ENCODE peak calls at places on chromosomes 3 and 15, in six cellular contexts. One of them, this sample, is unnamed.

GRCh38 chr15:67914537-67915373 is 74.9 kb upstream of the RNU6-1 start:
- DNase-seq in fibroblast of pulmonary artery: peak
- DNase-seq in tibial artery: peak
- DNase-seq in endothelial cell: peak
- DNase-seq in choroid plexus epithelial cell: peak
- DNase-seq in foreskin fibroblast: no peak
- DNase-seq in this sample: peak

GRCh38 chr15:60605879-60606304 is 127.0 kb upstream of the ICE2 start:
- DNase-seq in fibroblast of pulmonary artery: peak
- DNase-seq in choroid plexus epithelial cell: peak
- DNase-seq in endothelial cell: peak
- DNase-seq in tibial artery: no peak
- DNase-seq in foreskin fibroblast: peak
- DNase-seq in this sample: no peak

GRCh38 chr15:85443593-85444328 is 63.4 kb downstream of the AKAP13 start:
- DNase-seq in tibial artery: no peak
- DNase-seq in foreskin fibroblast: no peak
- DNase-seq in choroid plexus epithelial cell: peak
- DNase-seq in endothelial cell: peak
- DNase-seq in fibroblast of pulmonary artery: peak
- DNase-seq in this sample: peak

GRCh38 chr15:85044251-85044853 is 62.7 kb downstream of the PDE8A start:
- DNase-seq in endothelial cell: peak
- DNase-seq in choroid plexus epithelial cell: peak
- DNase-seq in foreskin fibroblast: peak
- DNase-seq in tibial artery: no peak
- DNase-seq in fibroblast of pulmonary artery: peak
- DNase-seq in this sample: peak

GRCh38 chr3:129063841-129064482 is 3.4 kb downstream of the GP9 start:
- DNase-seq in choroid plexus epithelial cell: no peak
- DNase-seq in tibial artery: no peak
- DNase-seq in foreskin fibroblast: no peak
- DNase-seq in fibroblast of pulmonary artery: no peak
- DNase-seq in endothelial cell: no peak
- DNase-seq in this sample: no peak

GRCh38 chr15:44541282-44541958 is 4.5 kb downstream of the EIF3J start:
- DNase-seq in endothelial cell: no peak
- DNase-seq in tibial artery: no peak
- DNase-seq in foreskin fibroblast: peak
- DNase-seq in choroid plexus epithelial cell: peak
- DNase-seq in fibroblast of pulmonary artery: peak
- DNase-seq in this sample: no peak

GRCh38 chr3:136503056-136503455 is 249.1 kb downstream of the STAG1 start:
- DNase-seq in endothelial cell: no peak
- DNase-seq in choroid plexus epithelial cell: no peak
- DNase-seq in fibroblast of pulmonary artery: no peak
- DNase-seq in tibial artery: no peak
- DNase-seq in foreskin fibroblast: no peak
- DNase-seq in this sample: no peak

GRCh38 chr3:113948015-113948917 is 453 bp downstream of the ZDHHC23 start:
- DNase-seq in endothelial cell: peak
- DNase-seq in fibroblast of pulmonary artery: no peak
- DNase-seq in choroid plexus epithelial cell: no peak
- DNase-seq in tibial artery: peak
- DNase-seq in foreskin fibroblast: peak
- DNase-seq in this sample: peak

GRCh38 chr3:8984081-8984480 is 20.8 kb upstream of the RAD18 start:
- DNase-seq in endothelial cell: no peak
- DNase-seq in choroid plexus epithelial cell: no peak
- DNase-seq in tibial artery: no peak
- DNase-seq in fibroblast of pulmonary artery: no peak
- DNase-seq in foreskin fibroblast: no peak
- DNase-seq in this sample: no peak

GRCh38 chr15:35757323-35757722 is 211.4 kb upstream of the DPH6 start:
- DNase-seq in foreskin fibroblast: no peak
- DNase-seq in endothelial cell: no peak
- DNase-seq in fibroblast of pulmonary artery: no peak
- DNase-seq in tibial artery: no peak
- DNase-seq in choroid plexus epithelial cell: no peak
- DNase-seq in this sample: peak

GRCh38 chr3:174132421-174133042 is 726.6 kb upstream of the NAALADL2 start:
- DNase-seq in endothelial cell: no peak
- DNase-seq in foreskin fibroblast: no peak
- DNase-seq in choroid plexus epithelial cell: no peak
- DNase-seq in tibial artery: no peak
- DNase-seq in fibroblast of pulmonary artery: no peak
- DNase-seq in this sample: no peak

GRCh38 chr15:67232591-67232990 is 21.9 kb downstream of the AAGAB start:
- DNase-seq in tibial artery: no peak
- DNase-seq in choroid plexus epithelial cell: peak
- DNase-seq in fibroblast of pulmonary artery: no peak
- DNase-seq in endothelial cell: no peak
- DNase-seq in foreskin fibroblast: no peak
- DNase-seq in this sample: no peak

GRCh38 chr3:188153949-188154757 is at the start of gene LPP:
- DNase-seq in choroid plexus epithelial cell: peak
- DNase-seq in fibroblast of pulmonary artery: peak
- DNase-seq in foreskin fibroblast: peak
- DNase-seq in tibial artery: peak
- DNase-seq in endothelial cell: peak
- DNase-seq in this sample: peak

GRCh38 chr15:24961967-24962366 is 7.2 kb downstream of the SNRPN start:
- DNase-seq in endothelial cell: no peak
- DNase-seq in foreskin fibroblast: no peak
- DNase-seq in tibial artery: no peak
- DNase-seq in fibroblast of pulmonary artery: no peak
- DNase-seq in choroid plexus epithelial cell: no peak
- DNase-seq in this sample: no peak

GRCh38 chr3:171248426-171249115 is 211.6 kb downstream of the TNIK start:
- DNase-seq in tibial artery: no peak
- DNase-seq in choroid plexus epithelial cell: no peak
- DNase-seq in endothelial cell: no peak
- DNase-seq in foreskin fibroblast: no peak
- DNase-seq in fibroblast of pulmonary artery: no peak
- DNase-seq in this sample: no peak

GRCh38 chr3:152444029-152444641 is 175.4 kb downstream of the MBNL1 start:
- DNase-seq in fibroblast of pulmonary artery: peak
- DNase-seq in choroid plexus epithelial cell: peak
- DNase-seq in foreskin fibroblast: peak
- DNase-seq in endothelial cell: no peak
- DNase-seq in tibial artery: no peak
- DNase-seq in this sample: peak

GRCh38 chr3:44026224-44026865 is 215.3 kb upstream of the TOPAZ1 start:
- DNase-seq in fibroblast of pulmonary artery: no peak
- DNase-seq in endothelial cell: no peak
- DNase-seq in choroid plexus epithelial cell: no peak
- DNase-seq in foreskin fibroblast: no peak
- DNase-seq in tibial artery: no peak
- DNase-seq in this sample: no peak

GRCh38 chr3:105944721-105945120 is 75.9 kb upstream of the CBLB start:
- DNase-seq in foreskin fibroblast: peak
- DNase-seq in choroid plexus epithelial cell: peak
- DNase-seq in fibroblast of pulmonary artery: peak
- DNase-seq in tibial artery: no peak
- DNase-seq in endothelial cell: no peak
- DNase-seq in this sample: no peak

GRCh38 chr15:34644061-34644460 is 60.6 kb upstream of the GOLGA8B start:
- DNase-seq in foreskin fibroblast: peak
- DNase-seq in endothelial cell: no peak
- DNase-seq in choroid plexus epithelial cell: peak
- DNase-seq in fibroblast of pulmonary artery: peak
- DNase-seq in tibial artery: no peak
- DNase-seq in this sample: no peak

GRCh38 chr3:147975165-147975564 is 566.0 kb downstream of the ZIC1 start:
- DNase-seq in choroid plexus epithelial cell: no peak
- DNase-seq in foreskin fibroblast: no peak
- DNase-seq in endothelial cell: no peak
- DNase-seq in tibial artery: no peak
- DNase-seq in fibroblast of pulmonary artery: no peak
- DNase-seq in this sample: no peak

GRCh38 chr3:106208979-106209378 is 340.2 kb upstream of the CBLB start:
- DNase-seq in foreskin fibroblast: no peak
- DNase-seq in tibial artery: no peak
- DNase-seq in choroid plexus epithelial cell: peak
- DNase-seq in fibroblast of pulmonary artery: peak
- DNase-seq in endothelial cell: no peak
- DNase-seq in this sample: no peak

GRCh38 chr3:197354195-197355059 is 56.0 kb upstream of the DLG1 start:
- DNase-seq in foreskin fibroblast: peak
- DNase-seq in choroid plexus epithelial cell: peak
- DNase-seq in endothelial cell: no peak
- DNase-seq in tibial artery: no peak
- DNase-seq in fibroblast of pulmonary artery: peak
- DNase-seq in this sample: peak

GRCh38 chr15:23642413-23643044 is 5.1 kb downstream of the MAGEL2 start:
- DNase-seq in choroid plexus epithelial cell: peak
- DNase-seq in tibial artery: no peak
- DNase-seq in endothelial cell: peak
- DNase-seq in fibroblast of pulmonary artery: peak
- DNase-seq in foreskin fibroblast: peak
- DNase-seq in this sample: peak

GRCh38 chr3:100516843-100517242 is 24.4 kb downstream of the TMEM45A start:
- DNase-seq in fibroblast of pulmonary artery: peak
- DNase-seq in choroid plexus epithelial cell: peak
- DNase-seq in foreskin fibroblast: peak
- DNase-seq in endothelial cell: no peak
- DNase-seq in tibial artery: no peak
- DNase-seq in this sample: no peak

GRCh38 chr3:150218841-150219240 is 189.3 kb upstream of the TSC22D2 start:
- DNase-seq in endothelial cell: no peak
- DNase-seq in tibial artery: no peak
- DNase-seq in fibroblast of pulmonary artery: no peak
- DNase-seq in foreskin fibroblast: no peak
- DNase-seq in choroid plexus epithelial cell: no peak
- DNase-seq in this sample: no peak

GRCh38 chr15:38041576-38041975 is 107.1 kb downstream of the TMCO5A start:
- DNase-seq in foreskin fibroblast: peak
- DNase-seq in choroid plexus epithelial cell: peak
- DNase-seq in endothelial cell: no peak
- DNase-seq in fibroblast of pulmonary artery: peak
- DNase-seq in tibial artery: no peak
- DNase-seq in this sample: no peak

GRCh38 chr15:48285329-48286214 is 45.7 kb upstream of the DUT start:
- DNase-seq in endothelial cell: peak
- DNase-seq in fibroblast of pulmonary artery: peak
- DNase-seq in tibial artery: peak
- DNase-seq in choroid plexus epithelial cell: peak
- DNase-seq in foreskin fibroblast: peak
- DNase-seq in this sample: peak

DNA sequence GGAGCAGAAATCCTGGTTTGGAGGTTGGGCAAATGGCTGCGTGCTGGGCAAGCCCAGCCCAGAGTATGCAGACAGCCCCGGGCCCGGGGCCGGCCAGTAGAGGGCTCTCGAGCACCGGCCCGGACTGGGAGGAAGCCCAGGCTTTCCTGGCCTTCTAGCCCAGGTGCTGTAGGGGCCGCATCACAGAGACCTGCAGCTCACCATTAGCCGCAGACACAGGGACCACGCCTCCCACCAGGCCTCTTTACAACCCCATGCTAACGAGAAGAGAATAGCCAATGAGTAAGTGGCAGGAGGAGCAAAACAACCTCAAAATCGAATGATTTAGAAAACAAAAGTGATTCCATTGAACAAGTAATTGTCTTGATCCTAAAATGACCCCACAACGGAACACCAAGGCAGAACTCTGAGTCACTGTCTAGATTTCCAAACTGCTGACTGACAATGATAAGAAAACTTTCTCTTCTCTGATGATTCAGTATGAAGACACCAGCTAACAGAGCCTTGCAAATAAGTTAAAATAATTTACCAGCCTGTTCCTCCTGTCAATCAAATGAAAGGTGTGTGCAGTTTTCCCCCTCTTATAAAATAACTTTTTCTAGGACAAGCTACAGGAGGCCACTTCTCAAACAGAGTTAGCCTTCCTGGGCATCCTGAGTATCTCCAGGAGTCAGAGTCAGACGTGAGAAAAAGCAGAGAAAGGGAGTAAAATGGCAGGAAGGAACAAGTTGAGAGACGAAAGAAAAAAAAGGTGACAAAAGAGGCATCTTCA is 102.2 kb downstream of the DGKG start:
- DNase-seq in fibroblast of pulmonary artery: peak
- DNase-seq in tibial artery: peak
- DNase-seq in choroid plexus epithelial cell: peak
- DNase-seq in foreskin fibroblast: peak
- DNase-seq in endothelial cell: peak
- DNase-seq in this sample: peak
- TF ChIP-seq CTCF in fibroblast of pulmonary artery: peak
- TF ChIP-seq CTCF in tibial artery: peak
- TF ChIP-seq CTCF in choroid plexus epithelial cell: peak
- TF ChIP-seq CTCF in foreskin fibroblast: peak
- TF ChIP-seq CTCF in endothelial cell: peak
- TF ChIP-seq CTCF in this sample: peak

GRCh38 chr3:14352002-14352627 is 50.3 kb upstream of the SLC6A6 start:
- DNase-seq in fibroblast of pulmonary artery: no peak
- DNase-seq in foreskin fibroblast: no peak
- DNase-seq in endothelial cell: no peak
- DNase-seq in tibial artery: no peak
- DNase-seq in choroid plexus epithelial cell: no peak
- DNase-seq in this sample: no peak
- TF ChIP-seq CTCF in fibroblast of pulmonary artery: no peak
- TF ChIP-seq CTCF in foreskin fibroblast: no peak
- TF ChIP-seq CTCF in endothelial cell: no peak
- TF ChIP-seq CTCF in tibial artery: no peak
- TF ChIP-seq CTCF in choroid plexus epithelial cell: no peak
- TF ChIP-seq CTCF in this sample: no peak

DNA sequence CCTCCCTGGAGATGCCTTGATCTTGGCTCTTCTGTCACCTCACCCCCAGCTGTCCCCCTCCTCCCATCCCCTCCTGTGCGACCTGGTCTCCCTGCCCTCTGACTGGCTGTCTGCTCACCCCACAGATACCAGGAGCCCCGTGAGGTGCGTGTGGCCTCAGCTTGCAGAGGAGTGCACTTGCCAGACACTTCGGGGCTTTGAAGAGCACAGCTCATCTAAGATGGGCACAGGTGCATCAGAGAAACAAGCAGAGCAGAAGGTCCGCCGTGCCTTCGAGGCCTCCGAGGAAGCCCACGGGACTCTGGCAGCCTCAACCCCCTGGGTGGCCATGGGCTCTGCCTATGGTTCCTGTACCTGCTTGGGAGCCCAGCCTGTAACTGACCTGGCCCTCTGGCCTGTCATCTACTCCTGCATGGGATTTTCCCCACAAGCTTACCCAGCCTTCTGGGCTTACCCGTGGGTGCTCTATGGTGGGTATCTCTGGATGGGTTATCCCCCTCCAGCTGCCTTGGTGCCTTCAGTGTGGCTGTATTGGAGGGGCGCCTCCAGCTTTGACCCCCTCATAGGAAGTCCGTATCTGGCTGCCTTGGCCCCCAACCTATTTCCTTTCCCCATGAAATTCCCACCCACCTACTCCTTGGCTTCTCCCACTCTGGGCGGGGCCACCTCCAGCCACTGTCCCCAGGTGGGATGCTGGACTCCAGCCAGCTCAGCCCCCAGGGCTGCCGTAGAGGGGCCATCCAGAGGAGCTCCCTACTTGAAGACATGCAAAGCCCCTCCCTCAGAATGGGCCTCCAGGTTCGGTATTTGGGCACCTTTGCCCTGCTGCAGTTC is 3.8 kb downstream of the PRR23E start:
- DNase-seq in choroid plexus epithelial cell: no peak
- DNase-seq in tibial artery: peak
- DNase-seq in foreskin fibroblast: no peak
- DNase-seq in endothelial cell: no peak
- DNase-seq in fibroblast of pulmonary artery: no peak
- DNase-seq in this sample: no peak
- TF ChIP-seq CTCF in choroid plexus epithelial cell: no peak
- TF ChIP-seq CTCF in tibial artery: no peak
- TF ChIP-seq CTCF in foreskin fibroblast: no peak
- TF ChIP-seq CTCF in endothelial cell: no peak
- TF ChIP-seq CTCF in fibroblast of pulmonary artery: no peak
- TF ChIP-seq CTCF in this sample: no peak

GRCh38 chr3:36814776-36815175 is 50.4 kb upstream of the DCLK3 start:
- DNase-seq in foreskin fibroblast: no peak
- DNase-seq in fibroblast of pulmonary artery: no peak
- DNase-seq in endothelial cell: no peak
- DNase-seq in tibial artery: no peak
- DNase-seq in choroid plexus epithelial cell: peak
- DNase-seq in this sample: no peak
- TF ChIP-seq CTCF in foreskin fibroblast: no peak
- TF ChIP-seq CTCF in fibroblast of pulmonary artery: peak
- TF ChIP-seq CTCF in endothelial cell: peak
- TF ChIP-seq CTCF in tibial artery: no peak
- TF ChIP-seq CTCF in choroid plexus epithelial cell: peak
- TF ChIP-seq CTCF in this sample: peak